ENCODE peak calls at places on chromosome 1, in seven cellular contexts. One of them, this sample, is unnamed.

GRCh38 chr1:240310226-240310925 is 218.7 kb downstream of the FMN2 start:
- DNase-seq in left lung: no peak
- DNase-seq in GM20000: no peak
- DNase-seq in A673: no peak
- DNase-seq in fibroblast of lung: peak
- DNase-seq in DND-41: no peak
- DNase-seq in tibial artery: no peak
- DNase-seq in this sample: no peak

GRCh38 chr1:172394167-172394751 is 26.2 kb upstream of the C1orf105 start:
- DNase-seq in DND-41: peak
- DNase-seq in GM20000: peak
- DNase-seq in fibroblast of lung: peak
- DNase-seq in tibial artery: no peak
- DNase-seq in A673: no peak
- DNase-seq in left lung: no peak
- DNase-seq in this sample: peak

GRCh38 chr1:72282271-72282656 is at the start of gene NEGR1:
- DNase-seq in GM20000: peak
- DNase-seq in DND-41: peak
- DNase-seq in left lung: peak
- DNase-seq in fibroblast of lung: peak
- DNase-seq in A673: peak
- DNase-seq in tibial artery: peak
- DNase-seq in this sample: peak

GRCh38 chr1:93672477-93673158 is 9.0 kb downstream of the BCAR3 start:
- DNase-seq in left lung: peak
- DNase-seq in DND-41: no peak
- DNase-seq in A673: no peak
- DNase-seq in GM20000: no peak
- DNase-seq in fibroblast of lung: no peak
- DNase-seq in tibial artery: no peak
- DNase-seq in this sample: no peak

GRCh38 chr1:164638506-164639202 is 79.7 kb downstream of the PBX1 start:
- DNase-seq in GM20000: no peak
- DNase-seq in DND-41: no peak
- DNase-seq in left lung: no peak
- DNase-seq in fibroblast of lung: no peak
- DNase-seq in A673: no peak
- DNase-seq in tibial artery: no peak
- DNase-seq in this sample: no peak

GRCh38 chr1:53378932-53379661 is 51.2 kb upstream of the LRP8 start:
- DNase-seq in fibroblast of lung: no peak
- DNase-seq in tibial artery: peak
- DNase-seq in GM20000: no peak
- DNase-seq in left lung: peak
- DNase-seq in DND-41: no peak
- DNase-seq in A673: no peak
- DNase-seq in this sample: no peak

GRCh38 chr1:44820945-44821715 is 12.8 kb downstream of the BTBD19 start:
- DNase-seq in fibroblast of lung: no peak
- DNase-seq in left lung: no peak
- DNase-seq in DND-41: no peak
- DNase-seq in A673: no peak
- DNase-seq in tibial artery: peak
- DNase-seq in GM20000: no peak
- DNase-seq in this sample: no peak

GRCh38 chr1:201059871-201060555 is 36.5 kb upstream of the KIF21B start:
- DNase-seq in A673: no peak
- DNase-seq in tibial artery: no peak
- DNase-seq in fibroblast of lung: peak
- DNase-seq in DND-41: no peak
- DNase-seq in GM20000: no peak
- DNase-seq in left lung: no peak
- DNase-seq in this sample: no peak

GRCh38 chr1:65167544-65167943 is 19.5 kb downstream of the AK4 start:
- DNase-seq in left lung: no peak
- DNase-seq in A673: no peak
- DNase-seq in tibial artery: no peak
- DNase-seq in GM20000: no peak
- DNase-seq in DND-41: no peak
- DNase-seq in fibroblast of lung: no peak
- DNase-seq in this sample: no peak

GRCh38 chr1:88302843-88303486 is 381.1 kb upstream of the PKN2 start:
- DNase-seq in fibroblast of lung: peak
- DNase-seq in tibial artery: no peak
- DNase-seq in A673: peak
- DNase-seq in GM20000: no peak
- DNase-seq in DND-41: no peak
- DNase-seq in left lung: no peak
- DNase-seq in this sample: no peak

GRCh38 chr1:153945795-153946621 is 510 bp downstream of the DENND4B start:
- DNase-seq in tibial artery: peak
- DNase-seq in left lung: peak
- DNase-seq in DND-41: peak
- DNase-seq in A673: peak
- DNase-seq in fibroblast of lung: peak
- DNase-seq in GM20000: peak
- DNase-seq in this sample: peak

GRCh38 chr1:230826166-230826875 is 42.0 kb downstream of the C1orf198 start:
- DNase-seq in GM20000: no peak
- DNase-seq in fibroblast of lung: no peak
- DNase-seq in DND-41: no peak
- DNase-seq in left lung: no peak
- DNase-seq in tibial artery: no peak
- DNase-seq in A673: no peak
- DNase-seq in this sample: no peak

GRCh38 chr1:213327318-213327667 is 276.3 kb downstream of the RPS6KC1 start:
- DNase-seq in A673: peak
- DNase-seq in left lung: peak
- DNase-seq in DND-41: no peak
- DNase-seq in fibroblast of lung: peak
- DNase-seq in GM20000: no peak
- DNase-seq in tibial artery: peak
- DNase-seq in this sample: no peak

GRCh38 chr1:147669475-147670318 is 627 bp downstream of the ACP6 start:
- DNase-seq in A673: peak
- DNase-seq in tibial artery: peak
- DNase-seq in DND-41: peak
- DNase-seq in left lung: peak
- DNase-seq in GM20000: peak
- DNase-seq in fibroblast of lung: peak
- DNase-seq in this sample: peak

GRCh38 chr1:197184190-197184589 is 37.7 kb upstream of the ASPM start:
- DNase-seq in fibroblast of lung: no peak
- DNase-seq in DND-41: no peak
- DNase-seq in GM20000: no peak
- DNase-seq in left lung: no peak
- DNase-seq in A673: peak
- DNase-seq in tibial artery: no peak
- DNase-seq in this sample: no peak

GRCh38 chr1:210731193-210731592 is 402.5 kb downstream of the HHAT start:
- DNase-seq in DND-41: no peak
- DNase-seq in tibial artery: no peak
- DNase-seq in GM20000: no peak
- DNase-seq in fibroblast of lung: no peak
- DNase-seq in left lung: no peak
- DNase-seq in A673: no peak
- DNase-seq in this sample: no peak

GRCh38 chr1:231040019-231040799 is at the start of gene FAM89A:
- DNase-seq in fibroblast of lung: no peak
- DNase-seq in tibial artery: peak
- DNase-seq in GM20000: peak
- DNase-seq in DND-41: peak
- DNase-seq in left lung: peak
- DNase-seq in A673: peak
- DNase-seq in this sample: peak

GRCh38 chr1:241531195-241532172 is 694 bp upstream of the KMO start:
- DNase-seq in A673: peak
- DNase-seq in tibial artery: no peak
- DNase-seq in fibroblast of lung: peak
- DNase-seq in left lung: no peak
- DNase-seq in GM20000: peak
- DNase-seq in DND-41: no peak
- DNase-seq in this sample: no peak
- TF ChIP-seq CTCF in A673: peak
- TF ChIP-seq CTCF in tibial artery: peak
- TF ChIP-seq CTCF in fibroblast of lung: peak
- TF ChIP-seq CTCF in left lung: peak
- TF ChIP-seq CTCF in GM20000: no peak
- TF ChIP-seq CTCF in DND-41: peak
- TF ChIP-seq CTCF in this sample: no peak

DNA sequence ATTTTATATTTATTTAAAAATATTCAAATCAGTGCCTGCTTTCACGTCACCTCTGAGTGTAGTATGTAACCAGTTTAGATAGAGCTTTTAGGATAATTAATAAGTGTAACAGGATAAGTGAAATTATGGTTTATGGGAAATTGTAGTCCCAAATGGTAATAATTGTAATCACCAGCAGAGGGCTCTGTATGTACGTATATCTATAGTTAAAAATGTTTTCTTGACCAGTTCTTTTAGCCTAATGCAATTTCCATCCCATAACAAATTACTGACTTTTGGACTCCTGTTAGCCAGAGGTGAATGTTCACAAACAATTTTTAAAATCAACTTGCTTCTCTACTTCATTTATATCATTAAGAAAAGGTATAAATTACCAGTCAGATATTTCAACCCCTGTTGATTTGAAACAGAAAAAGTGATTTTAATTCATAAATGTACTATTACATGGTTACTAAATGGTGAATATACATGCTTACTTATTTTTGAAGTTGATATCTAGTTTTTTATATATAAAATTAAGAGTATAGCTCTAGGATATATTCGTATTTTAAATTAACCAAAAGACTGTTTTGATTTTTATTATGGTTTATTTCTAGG is 25.3 kb downstream of the SLC30A7 start:
- DNase-seq in DND-41: no peak
- DNase-seq in left lung: no peak
- DNase-seq in GM20000: peak
- DNase-seq in tibial artery: no peak
- DNase-seq in A673: peak
- DNase-seq in fibroblast of lung: peak
- DNase-seq in this sample: no peak
- TF ChIP-seq CTCF in DND-41: peak
- TF ChIP-seq CTCF in left lung: peak
- TF ChIP-seq CTCF in GM20000: no peak
- TF ChIP-seq CTCF in tibial artery: peak
- TF ChIP-seq CTCF in A673: peak
- TF ChIP-seq CTCF in fibroblast of lung: peak
- TF ChIP-seq CTCF in this sample: peak

GRCh38 chr1:47659141-47659540 is 221.3 kb downstream of the FOXD2 start:
- DNase-seq in tibial artery: peak
- DNase-seq in fibroblast of lung: no peak
- DNase-seq in DND-41: no peak
- DNase-seq in A673: no peak
- DNase-seq in GM20000: no peak
- DNase-seq in left lung: no peak
- DNase-seq in this sample: no peak
- TF ChIP-seq CTCF in tibial artery: no peak
- TF ChIP-seq CTCF in fibroblast of lung: no peak
- TF ChIP-seq CTCF in DND-41: no peak
- TF ChIP-seq CTCF in A673: no peak
- TF ChIP-seq CTCF in GM20000: no peak
- TF ChIP-seq CTCF in left lung: no peak
- TF ChIP-seq CTCF in this sample: no peak

GRCh38 chr1:165871311-165872067 is 44.1 kb downstream of the UCK2 start:
- DNase-seq in left lung: peak
- DNase-seq in DND-41: peak
- DNase-seq in tibial artery: no peak
- DNase-seq in GM20000: peak
- DNase-seq in fibroblast of lung: peak
- DNase-seq in A673: peak
- DNase-seq in this sample: no peak

GRCh38 chr1:165873481-165873880 is 46.1 kb downstream of the UCK2 start:
- DNase-seq in tibial artery: no peak
- DNase-seq in fibroblast of lung: no peak
- DNase-seq in DND-41: no peak
- DNase-seq in A673: no peak
- DNase-seq in left lung: no peak
- DNase-seq in GM20000: no peak
- DNase-seq in this sample: no peak

GRCh38 chr1:165874643-165875042 is 47.2 kb downstream of the UCK2 start:
- DNase-seq in A673: no peak
- DNase-seq in fibroblast of lung: no peak
- DNase-seq in DND-41: no peak
- DNase-seq in left lung: no peak
- DNase-seq in tibial artery: no peak
- DNase-seq in GM20000: no peak
- DNase-seq in this sample: no peak

GRCh38 chr1:165865941-165866340 is 38.5 kb downstream of the UCK2 start:
- DNase-seq in DND-41: no peak
- DNase-seq in fibroblast of lung: no peak
- DNase-seq in left lung: no peak
- DNase-seq in GM20000: no peak
- DNase-seq in tibial artery: no peak
- DNase-seq in A673: no peak
- DNase-seq in this sample: no peak

GRCh38 chr1:165869343-165869742 is 41.9 kb downstream of the UCK2 start:
- DNase-seq in tibial artery: no peak
- DNase-seq in DND-41: no peak
- DNase-seq in left lung: no peak
- DNase-seq in fibroblast of lung: no peak
- DNase-seq in GM20000: no peak
- DNase-seq in A673: no peak
- DNase-seq in this sample: no peak
- TF ChIP-seq CTCF in tibial artery: no peak
- TF ChIP-seq CTCF in DND-41: no peak
- TF ChIP-seq CTCF in left lung: no peak
- TF ChIP-seq CTCF in fibroblast of lung: peak
- TF ChIP-seq CTCF in GM20000: no peak
- TF ChIP-seq CTCF in A673: no peak
- TF ChIP-seq CTCF in this sample: no peak

GRCh38 chr1:938088-938683 is 14.5 kb downstream of the SAMD11 start:
- DNase-seq in A673: no peak
- DNase-seq in tibial artery: no peak
- DNase-seq in GM20000: no peak
- DNase-seq in left lung: no peak
- DNase-seq in fibroblast of lung: peak
- DNase-seq in DND-41: no peak
- DNase-seq in this sample: no peak
- TF ChIP-seq CTCF in A673: no peak
- TF ChIP-seq CTCF in tibial artery: peak
- TF ChIP-seq CTCF in GM20000: peak
- TF ChIP-seq CTCF in left lung: peak
- TF ChIP-seq CTCF in fibroblast of lung: peak
- TF ChIP-seq CTCF in DND-41: peak
- TF ChIP-seq CTCF in this sample: no peak

GRCh38 chr1:176745945-176746344 is 283.0 kb downstream of the PAPPA2 start:
- DNase-seq in fibroblast of lung: no peak
- DNase-seq in A673: peak
- DNase-seq in DND-41: no peak
- DNase-seq in GM20000: no peak
- DNase-seq in left lung: no peak
- DNase-seq in tibial artery: no peak
- DNase-seq in this sample: no peak
- TF ChIP-seq CTCF in fibroblast of lung: peak
- TF ChIP-seq CTCF in A673: peak
- TF ChIP-seq CTCF in DND-41: peak
- TF ChIP-seq CTCF in GM20000: no peak
- TF ChIP-seq CTCF in left lung: no peak
- TF ChIP-seq CTCF in tibial artery: no peak
- TF ChIP-seq CTCF in this sample: no peak